ENCODE peak calls at places on chromosomes 3 and 15, in five cellular contexts. J is NCI-H1092, S is neural progenitor cell, B is iPS-NIHi11, H is ovary. M is an unnamed sample.

GRCh38 chr3:99753268-99753975 is 64.2 kb upstream of the CMSS1 start:
- DNase-seq in J (peak; percentile 1), S (peak; percentile 79), B (peak; percentile 67), H (no peak), M (no peak)

GRCh38 chr3:142844339-142844977 is 44.4 kb downstream of the PCOLCE2 start:
- DNase-seq in J (no peak), S (peak; percentile 33), B (peak; percentile 47), H (no peak), M (no peak)

GRCh38 chr3:24591661-24592555 is 97.3 kb upstream of the THRB start:
- DNase-seq in J (no peak), S (no peak), B (no peak), H (no peak), M (no peak)

GRCh38 chr3:101720851-101721649 is 3.4 kb upstream of the CEP97 start:
- DNase-seq in J (no peak), S (no peak), B (no peak), H (no peak), M (no peak)

GRCh38 chr15:66482539-66482938 is 15.0 kb downstream of the SNAPC5 start:
- DNase-seq in J (no peak), S (no peak), B (no peak), H (no peak), M (no peak)

GRCh38 chr3:71581451-71581980 is 2.0 kb downstream of the FOXP1 start:
- DNase-seq in J (no peak), S (peak; percentile 65), B (peak; percentile 29), H (peak; percentile 54), M (peak; percentile 54)

GRCh38 chr3:32577621-32578556 is 7.2 kb upstream of the DYNC1LI1 start:
- DNase-seq in J (no peak), S (no peak), B (no peak), H (no peak), M (no peak)

GRCh38 chr3:19147905-19148767 is at the start of gene KCNH8:
- DNase-seq in J (no peak), S (peak; percentile 66), B (peak; percentile 61), H (no peak), M (no peak)

GRCh38 chr3:62046326-62046725 is 327.0 kb downstream of the FEZF2 start:
- DNase-seq in J (no peak), S (no peak), B (no peak), H (no peak), M (no peak)

GRCh38 chr15:88707766-88708165 is 69.0 kb downstream of the ISG20 start:
- DNase-seq in J (no peak), S (no peak), B (no peak), H (no peak), M (no peak)

GRCh38 chr3:37492468-37492867 is 318.1 kb upstream of the LRRFIP2 start:
- DNase-seq in J (no peak), S (no peak), B (no peak), H (no peak), M (no peak)

GRCh38 chr3:10505050-10505790 is at the start of gene ATP2B2:
- DNase-seq in J (peak; percentile 18), S (peak; percentile 68), B (peak; percentile 86), H (no peak), M (no peak)

GRCh38 chr3:15693340-15693739 is 91.8 kb downstream of the BTD start:
- DNase-seq in J (no peak), S (no peak), B (no peak), H (no peak), M (no peak)

GRCh38 chr15:31279221-31280036 is 47.2 kb upstream of the KLF13 start:
- DNase-seq in J (no peak), S (no peak), B (peak; percentile 2), H (no peak), M (no peak)

GRCh38 chr3:86958534-86958933 is 32.4 kb downstream of the VGLL3 start:
- DNase-seq in J (no peak), S (no peak), B (peak; percentile 11), H (no peak), M (no peak)

GRCh38 chr15:65532738-65533051 is 2.4 kb downstream of the HACD3 start:
- DNase-seq in J (no peak), S (no peak), B (no peak), H (no peak), M (no peak)